ENCODE peak calls at places on chromosomes 12 and 14, in six cellular contexts. T, A, D, H, Q and J are unnamed samples.

GRCh38 chr12:39627914-39628313 is 8.3 kb upstream of the ABCD2 start:
- DNase-seq in T (no peak), A (no peak), D (no peak), H (no peak), Q (no peak), J (no peak)

GRCh38 chr12:65585648-65586420 is 238.4 kb upstream of the HMGA2 start:
- DNase-seq in T (no peak), A (peak), D (no peak), H (no peak), Q (no peak), J (no peak)

GRCh38 chr14:95741051-95741490 is 27.1 kb upstream of the TCL1A start:
- DNase-seq in T (no peak), A (no peak), D (no peak), H (no peak), Q (no peak), J (no peak)

GRCh38 chr12:6312529-6313325 is 2.2 kb downstream of the PLEKHG6 start:
- DNase-seq in T (no peak), A (no peak), D (no peak), H (no peak), Q (no peak), J (no peak)

GRCh38 chr12:77494306-77494705 is 336.4 kb upstream of the NAV3 start:
- DNase-seq in T (no peak), A (no peak), D (no peak), H (no peak), Q (no peak), J (no peak)

GRCh38 chr14:24108336-24108874 is 6.2 kb upstream of the DCAF11 start:
- DNase-seq in T (no peak), A (no peak), D (no peak), H (no peak), Q (no peak), J (no peak)

GRCh38 chr12:32896438-32897275 is at the start of gene PKP2:
- DNase-seq in T (peak), A (no peak), D (peak), H (peak), Q (peak), J (no peak)

GRCh38 chr14:97180304-97181200 is 383.4 kb downstream of the VRK1 start:
- DNase-seq in T (no peak), A (no peak), D (peak), H (no peak), Q (no peak), J (peak)

GRCh38 chr14:64478634-64479250 is 13.4 kb downstream of the AKAP5 start:
- DNase-seq in T (no peak), A (no peak), D (no peak), H (no peak), Q (no peak), J (peak)

GRCh38 chr12:89825591-89826449 is 117.2 kb upstream of the ATP2B1 start:
- DNase-seq in T (no peak), A (peak), D (no peak), H (no peak), Q (no peak), J (no peak)

GRCh38 chr14:74404435-74404834 is 21.6 kb downstream of the SYNDIG1L start:
- DNase-seq in T (no peak), A (no peak), D (no peak), H (no peak), Q (no peak), J (no peak)

GRCh38 chr14:52877628-52878027 is 73.2 kb downstream of the FERMT2 start:
- DNase-seq in T (no peak), A (peak), D (no peak), H (no peak), Q (no peak), J (no peak)

GRCh38 chr12:57151741-57152407 is 4.5 kb upstream of the LRP1-AS start:
- DNase-seq in T (peak), A (peak), D (peak), H (no peak), Q (peak), J (no peak)

GRCh38 chr12:53061404-53062010 is 11.6 kb downstream of the TNS2 start:
- DNase-seq in T (peak), A (no peak), D (no peak), H (no peak), Q (peak), J (no peak)

GRCh38 chr14:39175445-39176262 is 600 bp downstream of the PNN start:
- DNase-seq in T (no peak), A (peak), D (peak), H (no peak), Q (peak), J (peak)

GRCh38 chr12:54161481-54162437 is 27.0 kb downstream of the SMUG1 start:
- DNase-seq in T (no peak), A (no peak), D (no peak), H (no peak), Q (no peak), J (no peak)

GRCh38 chr12:52362118-52362726 is 5.1 kb downstream of the KRT85 start:
- DNase-seq in T (no peak), A (no peak), D (no peak), H (no peak), Q (no peak), J (no peak)

GRCh38 chr12:108955225-108955835 is 65.5 kb downstream of the SVOP start:
- DNase-seq in T (no peak), A (no peak), D (no peak), H (no peak), Q (no peak), J (no peak)

GRCh38 chr14:52078093-52078492 is 9.2 kb upstream of the NID2 start:
- DNase-seq in T (no peak), A (peak), D (no peak), H (no peak), Q (no peak), J (no peak)